ENCODE peak calls at places on chromosomes 11 and 22, in four cellular contexts. Z is tibial artery, U is foreskin fibroblast, R is mucosa of descending colon. S is an unnamed sample.
A peak's percentile ranks its signal among the peaks of the same experiment; 100 is the strongest.

GRCh38 chr11:124676386-124676785 is 2.7 kb downstream of the SPA17 start:
- DNase-seq in Z (peak; percentile 55), R (no peak), U (peak; percentile 42), S (peak; percentile 64)

GRCh38 chr11:6928916-6929315 is 2.7 kb downstream of the ZNF215 start:
- DNase-seq in Z (no peak), U (no peak), R (no peak), S (no peak)

GRCh38 chr11:73047773-73048371 is 94.2 kb downstream of the FCHSD2 start:
- DNase-seq in U (no peak), Z (no peak), R (no peak), S (no peak)

GRCh38 chr11:16096336-16096735 is 260.0 kb downstream of the SOX6 start:
- DNase-seq in R (no peak), U (peak; percentile 34), Z (no peak), S (no peak)

GRCh38 chr11:86205415-86206268 is 38.9 kb upstream of the EED start:
- DNase-seq in Z (no peak), R (no peak), U (no peak), S (no peak)

GRCh38 chr22:46297151-46297819 is 615 bp downstream of the GTSE1 start:
- DNase-seq in Z (no peak), U (peak; percentile 70), R (no peak), S (peak; percentile 38)

GRCh38 chr11:45809456-45810395 is 4.8 kb downstream of the SLC35C1 start:
- DNase-seq in Z (no peak), R (no peak), U (peak; percentile 35), S (no peak)

GRCh38 chr11:73356979-73357739 is 19.0 kb upstream of the RELT start:
- DNase-seq in R (no peak), Z (no peak), U (no peak), S (no peak)

GRCh38 chr11:130383363-130384168 is 44.8 kb downstream of the ADAMTS8 start:
- DNase-seq in Z (no peak), R (no peak), U (peak; percentile 49), S (no peak)

GRCh38 chr11:107898270-107898669 is 30.0 kb upstream of the RAB39A start:
- DNase-seq in U (peak; percentile 58), Z (no peak), R (no peak), S (no peak)

GRCh38 chr11:64040684-64041267 is 5.0 kb downstream of the FLRT1 start:
- DNase-seq in R (no peak), Z (no peak), U (peak; percentile 24), S (no peak)

GRCh38 chr11:132802932-132803331 is 729.4 kb downstream of the OPCML start:
- DNase-seq in Z (no peak), R (no peak), U (no peak), S (no peak)

GRCh38 chr22:50544078-50544745 is 1.5 kb upstream of the KLHDC7B start:
- DNase-seq in Z (no peak), R (peak; percentile 92), U (peak; percentile 85), S (peak; percentile 90)

GRCh38 chr11:33551051-33551450 is 149.6 kb downstream of the C11orf91 start:
- DNase-seq in Z (no peak), R (no peak), U (no peak), S (no peak)

GRCh38 chr11:64998690-64999431 is 2.1 kb upstream of the BATF2 start:
- DNase-seq in U (no peak), Z (no peak), R (peak; percentile 67), S (peak; percentile 90)

GRCh38 chr11:23280088-23280487 is 419.8 kb upstream of the CCDC179 start:
- DNase-seq in R (no peak), U (peak; percentile 59), Z (no peak), S (no peak)

GRCh38 chr11:1581976-1582375 is 3.1 kb downstream of the KRTAP5-1 start:
- DNase-seq in R (no peak), U (no peak), Z (no peak), S (no peak)

GRCh38 chr11:118194835-118195627 is 18.6 kb upstream of the SCN2B start:
- DNase-seq in U (peak; percentile 92), Z (peak; percentile 90), R (peak; percentile 68), S (peak; percentile 91)

GRCh38 chr11:133894956-133895549 is 49.7 kb upstream of the SPATA19 start:
- DNase-seq in R (no peak), U (no peak), Z (no peak), S (no peak)

GRCh38 chr22:43277987-43278601 is 65.1 kb downstream of the SCUBE1 start:
- DNase-seq in R (no peak), U (no peak), Z (no peak), S (peak; percentile 52)

GRCh38 chr11:120696597-120696996 is 185.0 kb downstream of the GRIK4 start:
- DNase-seq in R (no peak), U (no peak), Z (no peak), S (no peak)

GRCh38 chr22:41780714-41781507 is 19.6 kb upstream of the CCDC134 start:
- DNase-seq in Z (peak; percentile 65), U (peak; percentile 41), R (peak; percentile 93), S (peak; percentile 62)

GRCh38 chr11:128415539-128415938 is 171.8 kb downstream of the ETS1 start:
- DNase-seq in U (no peak), R (no peak), Z (no peak), S (no peak)

GRCh38 chr11:763073-763463 is 14.2 kb downstream of the GATD1 start:
- DNase-seq in R (peak; percentile 82), Z (no peak), U (no peak), S (peak; percentile 68)

GRCh38 chr11:25981998-25982397 is 349.9 kb upstream of the ANO3 start:
- DNase-seq in Z (no peak), R (no peak), U (peak; percentile 88), S (peak; percentile 18)

GRCh38 chr11:134592391-134592990 is 180.4 kb upstream of the B3GAT1 start:
- DNase-seq in Z (no peak), U (no peak), R (no peak), S (peak; percentile 54)

GRCh38 chr11:67409781-67410368 is 5.6 kb upstream of the CARNS1 start:
- DNase-seq in R (peak; percentile 85), U (no peak), Z (no peak), S (peak; percentile 59)

GRCh38 chr11:774873-775592 is 2.3 kb downstream of the GATD1 start:
- DNase-seq in Z (no peak), U (peak; percentile 59), R (peak; percentile 45), S (no peak)

GRCh38 chr11:127003260-127003981 is 2.9 kb upstream of the KIRREL3 start:
- DNase-seq in Z (no peak), R (no peak), U (peak; percentile 73), S (peak; percentile 29)

GRCh38 chr11:890794-891600 is 19.6 kb downstream of the CHID1 start:
- DNase-seq in R (no peak), U (no peak), Z (no peak), S (no peak)

GRCh38 chr22:35781898-35782297 is 64.2 kb downstream of the APOL5 start:
- DNase-seq in Z (no peak), U (no peak), R (no peak), S (no peak)

GRCh38 chr11:108221401-108221800 is 1.0 kb downstream of the NPAT start:
- DNase-seq in R (no peak), Z (no peak), U (peak; percentile 54), S (no peak)

GRCh38 chr11:120945042-120945441 is 78.9 kb upstream of the TBCEL start:
- DNase-seq in R (no peak), Z (no peak), U (no peak), S (no peak)

GRCh38 chr11:117795726-117796455 is 1.1 kb downstream of the DSCAML1 start:
- DNase-seq in U (no peak), Z (no peak), R (peak; percentile 59), S (no peak)

GRCh38 chr22:29503811-29504372 is 23.9 kb downstream of the NEFH start:
- DNase-seq in U (peak; percentile 87), R (no peak), Z (peak; percentile 50), S (peak; percentile 29)

GRCh38 chr22:47798229-47798628 is 1035.8 kb downstream of the TBC1D22A start:
- DNase-seq in U (no peak), Z (no peak), R (no peak), S (no peak)

GRCh38 chr11:94133752-94134151 is 5.1 kb downstream of the PANX1 start:
- DNase-seq in U (no peak), R (no peak), Z (no peak), S (no peak)

GRCh38 chr11:62958547-62959071 is 26.2 kb downstream of the SLC22A6 start:
- DNase-seq in Z (no peak), R (no peak), U (peak; percentile 16), S (peak; percentile 43)

GRCh38 chr11:84865257-84865656 is 761.9 kb downstream of the DLG2 start:
- DNase-seq in R (no peak), Z (no peak), U (peak; percentile 25), S (no peak)

GRCh38 chr11:60954421-60954820 is 2.4 kb upstream of the SLC15A3 start:
- DNase-seq in R (peak; percentile 47), Z (no peak), U (no peak), S (no peak)
- TF ChIP-seq CTCF in R (no peak), Z (no peak), U (no peak), S (no peak)

DNA sequence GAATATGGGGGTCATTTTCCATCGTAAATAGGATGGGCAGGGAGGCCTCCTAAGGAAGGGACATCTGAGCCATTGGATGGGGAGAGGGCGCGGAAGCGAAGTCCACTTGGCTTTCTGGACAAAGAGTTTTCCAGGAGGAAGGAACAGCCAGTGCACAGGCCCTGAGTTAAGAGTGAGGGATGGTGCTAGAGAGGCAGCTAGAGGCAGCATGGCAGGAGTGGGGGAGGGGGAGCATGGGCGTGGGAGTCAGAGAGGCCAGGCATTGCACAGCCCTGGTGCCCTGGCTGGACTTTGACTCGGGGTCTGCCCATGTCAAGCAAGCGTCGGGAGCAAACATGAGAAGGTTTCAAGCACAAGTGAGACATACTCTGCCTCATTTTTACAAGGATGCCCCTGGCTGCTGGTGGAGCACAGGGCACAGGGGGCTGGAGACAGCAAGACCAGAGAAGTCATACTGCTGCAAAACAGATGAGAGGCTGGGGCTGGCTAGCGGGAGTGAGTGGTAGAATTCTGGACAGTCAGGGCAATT is 9.0 kb downstream of the GNAZ start:
- DNase-seq in U (no peak), Z (no peak), R (no peak), S (no peak)
- TF ChIP-seq CTCF in U (no peak), Z (no peak), R (no peak), S (no peak)

GRCh38 chr11:4086584-4087353 is 7.8 kb upstream of the RRM1 start:
- DNase-seq in U (no peak), Z (no peak), R (no peak), S (no peak)

GRCh38 chr11:4085575-4085974 is 9.0 kb upstream of the RRM1 start:
- DNase-seq in Z (no peak), R (no peak), U (no peak), S (no peak)

GRCh38 chr11:4084406-4084805 is 10.2 kb upstream of the RRM1 start:
- DNase-seq in R (no peak), Z (no peak), U (no peak), S (no peak)

GRCh38 chr11:4090258-4090657 is 4.3 kb upstream of the RRM1 start:
- DNase-seq in Z (no peak), R (no peak), U (no peak), S (no peak)

DNA sequence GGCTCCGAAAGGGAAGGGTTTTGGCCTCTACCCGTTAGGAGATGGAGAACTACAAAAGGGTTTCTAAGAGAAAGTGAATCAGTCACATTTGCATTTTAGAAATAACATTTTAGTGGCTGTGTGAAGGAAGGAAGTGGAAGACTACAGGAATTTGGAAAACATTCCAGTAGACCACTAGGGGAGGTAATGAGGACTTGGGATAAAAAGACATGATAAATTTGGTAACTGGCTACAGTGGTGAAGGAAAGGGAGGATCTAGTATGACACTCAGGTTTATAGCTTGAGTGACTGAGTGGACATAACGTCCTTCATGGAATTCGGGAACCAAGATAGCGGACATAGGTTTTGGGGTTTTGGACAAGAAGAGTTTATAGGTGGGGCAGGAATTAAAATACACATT is 7.0 kb upstream of the RRM1 start:
- DNase-seq in Z (no peak), R (no peak), U (peak; percentile 26), S (no peak)
- TF ChIP-seq CTCF in Z (no peak), R (no peak), U (peak; percentile 25), S (no peak)

GRCh38 chr22:37931893-37932389 is 21.5 kb downstream of the C22orf23 start:
- DNase-seq in R (no peak), Z (no peak), U (no peak), S (no peak)
- TF ChIP-seq CTCF in R (no peak), Z (no peak), U (no peak), S (no peak)